ENCODE peak calls at places on chromosomes 6 and 20, in four cellular contexts. V is sigmoid colon, C is lower lobe of right lung, W is cardiac muscle cell. E is an unnamed sample.

GRCh38 chr6:27145731-27146455 is 101.6 kb upstream of the PRSS16 start:
- DNase-seq in V (peak), C (peak), W (peak), E (peak)

GRCh38 chr20:15200139-15200538 is 862.7 kb upstream of the FLRT3 start:
- DNase-seq in V (no peak), C (no peak), W (no peak), E (no peak)

GRCh38 chr6:149094156-149094555 is 223.4 kb upstream of the TAB2 start:
- DNase-seq in V (no peak), C (no peak), W (no peak), E (no peak)

GRCh38 chr20:59145926-59146800 is 17.5 kb upstream of the ZNF831 start:
- DNase-seq in V (no peak), C (no peak), W (peak), E (no peak)

GRCh38 chr20:10131612-10132345 is 86.9 kb upstream of the SNAP25 start:
- DNase-seq in V (peak), C (no peak), W (peak), E (no peak)

GRCh38 chr6:12174878-12175277 is 115.3 kb upstream of the EDN1 start:
- DNase-seq in V (no peak), C (no peak), W (no peak), E (no peak)

GRCh38 chr6:132768051-132768517 is 10.4 kb upstream of the VNN2 start:
- DNase-seq in V (no peak), C (peak), W (peak), E (peak)

GRCh38 chr6:85669735-85670194 is 27.1 kb upstream of the SYNCRIP start:
- DNase-seq in V (no peak), C (no peak), W (no peak), E (no peak)

GRCh38 chr6:119862719-119863118 is 513.2 kb upstream of the MAN1A1 start:
- DNase-seq in V (no peak), C (no peak), W (no peak), E (no peak)

GRCh38 chr20:5652626-5653573 is 97.3 kb upstream of the SHLD1 start:
- DNase-seq in V (no peak), C (no peak), W (no peak), E (peak)

GRCh38 chr6:81708306-81708705 is 44.2 kb downstream of the TENT5A start:
- DNase-seq in V (no peak), C (no peak), W (no peak), E (no peak)

GRCh38 chr6:97292671-97293070 is 9.7 kb upstream of the MMS22L start:
- DNase-seq in V (no peak), C (no peak), W (no peak), E (no peak)

GRCh38 chr20:44016525-44016924 is 101.9 kb downstream of the TOX2 start:
- DNase-seq in V (no peak), C (no peak), W (no peak), E (no peak)

GRCh38 chr20:49037962-49038387 is 8.1 kb upstream of the CSE1L start:
- DNase-seq in V (no peak), C (no peak), W (no peak), E (no peak)

GRCh38 chr6:54865091-54865631 is 18.6 kb downstream of the FAM83B start:
- DNase-seq in V (no peak), C (no peak), W (peak), E (no peak)

GRCh38 chr20:10239954-10240353 is 21.3 kb downstream of the SNAP25 start:
- DNase-seq in V (no peak), C (peak), W (peak), E (no peak)

GRCh38 chr20:57713505-57713903 is 3.7 kb upstream of the PMEPA1 start:
- DNase-seq in V (no peak), C (peak), W (no peak), E (peak)

GRCh38 chr6:150373260-150373701 is 4.5 kb downstream of the IYD start:
- DNase-seq in V (no peak), C (no peak), W (no peak), E (no peak)

GRCh38 chr20:46680684-46681031 is 8.6 kb downstream of the TP53RK start:
- DNase-seq in V (no peak), C (no peak), W (no peak), E (no peak)

GRCh38 chr6:27267865-27268444 is 20.5 kb downstream of the PRSS16 start:
- DNase-seq in V (no peak), C (no peak), W (no peak), E (no peak)

GRCh38 chr6:103672169-103672568 is 1187.5 kb downstream of the HACE1 start:
- DNase-seq in V (no peak), C (no peak), W (peak), E (no peak)

GRCh38 chr6:43277643-43278523 is 20.2 kb upstream of the SLC22A7 start:
- DNase-seq in V (no peak), C (no peak), W (peak), E (no peak)

GRCh38 chr6:25956231-25956630 is 6.4 kb upstream of the TRIM38 start:
- DNase-seq in V (no peak), C (no peak), W (no peak), E (no peak)

GRCh38 chr20:63973160-63973479 is 3.4 kb upstream of the ZNF512B start:
- DNase-seq in V (no peak), C (no peak), W (no peak), E (no peak)

GRCh38 chr6:100134703-100135102 is 140.7 kb upstream of the MCHR2 start:
- DNase-seq in V (no peak), C (no peak), W (no peak), E (no peak)

GRCh38 chr6:150741633-150742200 is 123.8 kb upstream of the MTHFD1L start:
- DNase-seq in V (no peak), C (no peak), W (peak), E (no peak)

GRCh38 chr6:108464506-108465084 is 96.1 kb upstream of the FOXO3 start:
- DNase-seq in V (no peak), C (no peak), W (no peak), E (no peak)

GRCh38 chr6:81138236-81138635 is 614.2 kb downstream of the TENT5A start:
- DNase-seq in V (no peak), C (no peak), W (no peak), E (no peak)

GRCh38 chr6:29927841-29928388 is 14.4 kb upstream of the HLA-A start:
- DNase-seq in V (no peak), C (no peak), W (no peak), E (no peak)
- TF ChIP-seq CTCF in V (no peak), C (no peak), W (no peak), E (no peak)

GRCh38 chr20:25576783-25577530 is 8.4 kb downstream of the NINL start:
- DNase-seq in V (no peak), C (no peak), W (no peak), E (no peak)

GRCh38 chr20:25571240-25571639 is 14.1 kb downstream of the NINL start:
- DNase-seq in V (no peak), C (no peak), W (no peak), E (no peak)

GRCh38 chr20:25573288-25574251 is 11.8 kb downstream of the NINL start:
- DNase-seq in V (no peak), C (no peak), W (no peak), E (no peak)

GRCh38 chr20:25571817-25572216 is 13.5 kb downstream of the NINL start:
- DNase-seq in V (no peak), C (no peak), W (no peak), E (no peak)

DNA sequence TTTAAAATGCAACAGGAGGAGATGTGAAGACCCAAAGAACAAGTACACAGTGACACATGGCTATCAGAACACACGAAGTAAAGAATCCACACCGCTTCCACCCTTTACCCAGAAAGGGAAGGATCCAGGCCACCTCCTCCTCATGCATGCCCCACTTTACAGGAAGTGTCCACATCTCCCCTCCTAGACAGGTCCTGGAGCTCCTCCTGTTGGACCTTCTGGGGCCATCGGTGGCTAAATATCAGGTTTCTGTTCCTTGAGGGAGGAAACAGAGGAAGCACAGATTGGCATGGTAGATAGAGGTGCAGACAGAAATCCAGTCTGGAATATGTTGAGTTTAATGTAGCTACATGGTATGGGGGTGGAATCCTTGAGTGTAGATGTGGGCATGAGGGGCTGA is 10.9 kb downstream of the NINL start:
- DNase-seq in V (no peak), C (no peak), W (no peak), E (no peak)
- TF ChIP-seq CTCF in V (no peak), C (no peak), W (peak), E (no peak)

DNA sequence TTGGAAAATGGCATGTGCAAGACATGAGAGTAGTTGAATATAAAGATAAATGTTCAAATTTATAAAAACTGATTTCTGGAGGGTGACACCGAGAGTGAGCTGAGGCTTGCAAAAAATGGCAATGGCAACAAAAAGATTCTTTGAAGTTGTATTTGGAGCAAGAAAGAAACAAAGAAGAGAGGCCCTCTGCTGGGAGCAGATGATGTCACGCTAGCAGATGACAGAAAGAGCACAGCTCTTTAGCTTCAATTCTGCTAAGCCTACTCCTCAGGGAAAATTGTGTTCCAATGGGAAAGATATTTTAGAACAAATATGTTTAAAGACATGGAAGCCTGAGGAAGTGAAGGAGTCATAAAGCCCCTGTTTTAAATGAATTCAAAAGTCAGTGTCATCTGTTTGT is 125.3 kb upstream of the NOX3 start:
- DNase-seq in V (no peak), C (no peak), W (no peak), E (no peak)
- TF ChIP-seq CTCF in V (no peak), C (no peak), W (no peak), E (no peak)

DNA sequence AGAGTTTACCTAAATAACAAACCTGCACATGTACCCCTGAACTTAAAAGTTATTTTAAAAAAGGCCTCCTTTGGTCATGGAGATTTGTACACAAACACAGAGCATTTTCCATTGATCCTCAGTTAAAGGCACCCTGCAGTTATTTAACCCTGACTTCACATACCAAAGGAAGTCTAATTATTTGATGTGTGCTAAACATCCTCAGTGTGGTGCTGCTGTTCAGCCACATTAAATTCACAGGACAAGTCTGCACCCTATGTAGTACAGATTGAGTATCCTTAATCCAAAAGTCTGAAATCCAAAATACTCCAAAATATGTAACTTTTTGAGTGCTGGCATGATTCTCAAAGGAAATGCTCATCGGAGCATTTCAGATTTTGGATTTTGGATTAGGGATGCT is 21.4 kb downstream of the KCNQ5 start:
- DNase-seq in V (no peak), C (no peak), W (no peak), E (no peak)
- TF ChIP-seq CTCF in V (no peak), C (no peak), W (peak), E (no peak)

GRCh38 chr20:3502878-3503277 is 32.1 kb downstream of the ATRN start:
- DNase-seq in V (no peak), C (no peak), W (no peak), E (no peak)

GRCh38 chr20:3510110-3510509 is 39.3 kb downstream of the ATRN start:
- DNase-seq in V (no peak), C (no peak), W (no peak), E (no peak)

GRCh38 chr20:3509064-3509463 is 38.2 kb downstream of the ATRN start:
- DNase-seq in V (no peak), C (no peak), W (no peak), E (no peak)

GRCh38 chr20:3505148-3505547 is 34.3 kb downstream of the ATRN start:
- DNase-seq in V (no peak), C (no peak), W (no peak), E (no peak)
- TF ChIP-seq CTCF in V (no peak), C (no peak), W (no peak), E (no peak)